ENCODE peak calls at places on chromosomes 3 and 15, in four cellular contexts. S is K562, U is A549, C is WTC11. F is an unnamed sample.

GRCh38 chr3:56042326-56042951 is 425.8 kb downstream of the ERC2 start:
- DNase-seq in S (peak), U (peak), C (no peak), F (peak)

GRCh38 chr15:23648920-23649515 is 1.4 kb upstream of the MAGEL2 start:
- DNase-seq in S (peak), U (peak), C (peak), F (peak)

GRCh38 chr3:168647582-168647981 is 551.9 kb upstream of the GOLIM4 start:
- DNase-seq in S (no peak), U (no peak), C (no peak), F (no peak)

GRCh38 chr15:32982001-32982400 is 212.5 kb downstream of the FMN1 start:
- DNase-seq in S (no peak), U (no peak), C (no peak), F (no peak)

GRCh38 chr15:29066848-29067247 is 181.1 kb downstream of the APBA2 start:
- DNase-seq in S (no peak), U (no peak), C (no peak), F (no peak)

GRCh38 chr15:55250392-55250791 is 39.2 kb downstream of the RAB27A start:
- DNase-seq in S (no peak), U (peak), C (no peak), F (peak)

GRCh38 chr15:70101459-70102113 is 3.9 kb upstream of the TLE3 start:
- DNase-seq in S (peak), U (peak), C (peak), F (peak)

GRCh38 chr3:193720169-193720568 is 127.2 kb downstream of the OPA1 start:
- DNase-seq in S (no peak), U (no peak), C (no peak), F (no peak)

GRCh38 chr15:64911317-64912186 is at the start of gene ANKDD1A:
- DNase-seq in S (no peak), U (peak), C (peak), F (no peak)

GRCh38 chr3:35744419-35744818 is 105.1 kb downstream of the ARPP21 start:
- DNase-seq in S (no peak), U (no peak), C (peak), F (no peak)
- TF ChIP-seq NR3C1 in S (no peak), U (no peak), C (no peak), F (no peak)

DNA sequence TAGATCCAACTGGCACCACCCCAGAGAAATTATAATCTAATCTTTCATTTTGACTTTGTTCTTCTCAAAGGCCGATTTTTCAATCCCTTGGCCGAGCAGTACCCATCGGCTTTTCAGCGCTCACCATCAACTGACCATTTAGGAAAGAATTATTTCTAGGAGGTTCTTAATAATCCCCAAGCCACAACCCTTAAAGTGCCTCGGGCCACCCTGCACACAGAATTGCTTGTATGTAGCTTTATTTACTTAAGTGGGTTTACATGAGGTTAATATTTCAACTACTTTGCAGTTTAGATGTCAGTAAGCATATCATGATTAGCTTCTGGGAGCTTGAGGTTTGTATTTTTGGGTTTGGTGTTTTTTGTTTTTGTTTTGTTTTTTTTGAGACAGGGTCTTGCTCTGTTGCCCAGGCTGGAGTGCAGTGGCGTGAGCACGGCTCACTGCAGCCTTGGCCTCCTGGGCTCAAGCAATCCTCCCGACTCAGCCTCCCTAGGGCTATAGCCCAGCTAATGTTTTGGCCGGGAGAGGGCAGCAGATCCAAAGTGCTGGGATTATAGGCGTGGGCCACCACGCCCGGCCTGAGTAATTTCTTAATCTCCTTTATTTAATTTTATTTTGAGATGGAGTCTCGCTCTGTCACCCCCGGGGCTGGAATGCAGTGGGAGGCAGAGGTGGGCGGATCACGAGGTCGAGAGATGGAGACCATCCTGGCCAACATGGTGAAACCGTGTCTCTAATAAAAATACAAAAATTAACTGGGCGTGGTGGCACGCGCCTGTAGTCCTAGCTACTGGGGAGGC is 801 bp upstream of the CDAN1 start:
- DNase-seq in S (no peak), U (peak), C (no peak), F (peak)
- TF ChIP-seq NR3C1 in S (no peak), U (no peak), C (no peak), F (no peak)

GRCh38 chr3:187000711-187001151 is 70.4 kb downstream of the ST6GAL1 start:
- DNase-seq in S (no peak), U (no peak), C (no peak), F (no peak)

GRCh38 chr3:187006884-187007630 is 76.7 kb downstream of the ST6GAL1 start:
- DNase-seq in S (no peak), U (no peak), C (no peak), F (no peak)

GRCh38 chr3:187002915-187003314 is 72.6 kb downstream of the ST6GAL1 start:
- DNase-seq in S (no peak), U (no peak), C (no peak), F (no peak)

GRCh38 chr3:187011915-187012314 is 81.6 kb downstream of the ST6GAL1 start:
- DNase-seq in S (no peak), U (no peak), C (no peak), F (no peak)

GRCh38 chr3:187005827-187006481 is 75.6 kb downstream of the ST6GAL1 start:
- DNase-seq in S (peak), U (no peak), C (no peak), F (no peak)
- TF ChIP-seq NR3C1 in S (no peak), U (no peak), C (no peak), F (no peak)

DNA sequence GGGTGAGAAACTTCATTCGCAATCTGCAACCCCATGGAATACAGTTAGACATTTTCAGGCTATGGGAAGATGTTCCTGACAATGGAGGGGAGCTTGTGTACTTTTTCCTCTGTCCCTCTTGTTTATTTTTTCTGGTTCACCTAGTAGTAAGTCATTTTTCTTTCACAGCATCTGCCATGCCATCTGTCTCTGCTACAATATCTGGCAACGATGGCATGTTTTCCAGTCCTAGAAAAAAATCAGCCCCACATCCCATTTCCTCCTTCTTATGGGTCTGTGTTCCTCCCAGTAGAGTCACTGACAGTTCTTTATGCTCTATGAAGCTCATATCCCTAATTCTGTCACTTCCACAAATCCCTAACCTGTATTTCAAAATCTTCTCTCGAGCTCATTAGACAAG is 76.0 kb downstream of the SSR3 start:
- DNase-seq in S (no peak), U (no peak), C (no peak), F (no peak)
- TF ChIP-seq NR3C1 in S (no peak), U (no peak), C (no peak), F (no peak)

GRCh38 chr3:49132073-49132436 is 795 bp downstream of the LAMB2 start:
- DNase-seq in S (no peak), U (no peak), C (no peak), F (no peak)
- TF ChIP-seq NR3C1 in S (no peak), U (no peak), C (no peak), F (no peak)

DNA sequence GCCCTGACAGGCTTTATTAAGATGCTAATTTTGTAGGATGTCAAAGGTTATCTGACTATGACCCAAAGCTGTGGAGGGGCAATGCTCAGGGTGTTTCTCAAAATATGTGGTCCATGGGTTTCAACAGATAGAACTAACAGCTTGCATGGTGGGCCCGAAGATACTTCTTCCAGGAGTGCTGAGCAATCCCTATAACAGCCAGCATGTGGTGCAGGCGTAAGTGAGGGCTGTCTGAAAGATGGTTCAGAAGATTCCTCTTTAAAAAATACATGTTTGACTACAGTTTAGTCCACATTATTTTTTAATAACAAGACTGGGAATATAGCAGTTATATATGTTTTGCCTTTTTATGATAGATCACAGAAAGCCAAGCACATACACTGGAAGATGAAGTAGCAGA is 7.6 kb downstream of the SCG3 start:
- DNase-seq in S (no peak), U (peak), C (no peak), F (no peak)
- TF ChIP-seq NR3C1 in S (no peak), U (no peak), C (no peak), F (no peak)

DNA sequence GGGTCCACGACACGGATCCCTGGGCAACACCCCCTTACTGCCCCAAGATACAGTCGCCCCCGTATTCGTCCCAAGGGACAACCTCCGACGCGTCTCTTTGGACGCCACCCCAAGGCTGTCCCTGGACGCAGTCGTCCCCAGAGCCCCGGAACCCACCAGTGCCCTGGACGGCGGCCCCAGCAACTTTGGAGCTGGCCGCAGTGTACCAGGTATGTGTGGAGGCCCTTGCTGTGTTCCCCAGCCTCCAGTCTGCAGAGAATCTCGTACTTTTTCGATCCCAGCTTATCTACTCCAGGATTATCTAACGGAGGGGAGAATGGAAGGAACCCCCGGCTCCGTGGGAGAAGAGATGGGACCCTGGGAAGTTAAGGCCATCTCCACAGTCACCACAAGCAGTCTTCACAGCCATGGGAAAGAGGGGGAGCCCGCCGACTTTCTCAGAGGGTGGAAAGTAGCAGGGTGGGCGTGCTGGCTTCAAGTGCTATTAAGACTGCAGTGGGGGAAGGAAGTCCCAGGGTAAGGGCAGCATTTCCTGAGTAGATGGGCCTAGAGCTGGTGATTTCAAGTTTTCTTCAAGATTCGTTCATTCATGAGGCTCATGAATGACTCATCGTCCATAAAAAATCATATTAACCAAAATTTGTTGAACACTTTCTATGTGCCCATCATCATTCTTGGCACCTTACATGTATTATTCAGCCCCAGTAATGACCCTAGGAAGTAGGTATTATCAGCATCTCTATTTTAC is 1.1 kb downstream of the MESP2 start:
- DNase-seq in S (no peak), U (no peak), C (no peak), F (no peak)
- TF ChIP-seq NR3C1 in S (no peak), U (no peak), C (no peak), F (no peak)

GRCh38 chr15:89783111-89783860 is 7.2 kb downstream of the MESP2 start:
- DNase-seq in S (peak), U (no peak), C (peak), F (no peak)
- TF ChIP-seq NR3C1 in S (no peak), U (no peak), C (no peak), F (no peak)

DNA sequence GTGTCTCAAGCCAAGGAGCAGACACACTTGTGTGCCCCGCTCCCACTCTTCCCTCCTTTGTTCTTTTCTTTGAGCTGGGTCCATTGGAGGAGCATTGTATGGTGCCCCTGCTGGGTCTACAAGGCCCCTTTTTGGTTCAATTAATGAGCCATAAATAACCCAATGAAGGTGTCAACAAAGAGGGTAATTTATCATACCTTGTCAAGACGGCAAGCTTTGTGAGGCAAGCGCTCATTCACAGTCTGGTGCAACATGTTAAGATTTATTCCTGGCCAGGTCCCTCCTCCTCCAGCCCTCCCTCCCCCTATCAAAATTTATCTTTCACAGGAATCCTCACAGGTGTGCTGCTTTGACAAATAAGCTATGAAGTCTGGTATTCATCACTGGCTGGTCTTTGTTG is 300.1 kb downstream of the RORA start:
- DNase-seq in S (no peak), U (no peak), C (no peak), F (no peak)
- TF ChIP-seq NR3C1 in S (no peak), U (no peak), C (no peak), F (no peak)

GRCh38 chr3:38039101-38039898 is at the start of gene DLEC1:
- DNase-seq in S (no peak), U (no peak), C (peak), F (no peak)
- TF ChIP-seq NR3C1 in S (no peak), U (no peak), C (peak), F (no peak)

F was measured in HepG2.